ENCODE peak calls at places on chromosome 22, in five cellular contexts. R, H, U, M and N are unnamed samples.

GRCh38 chr22:33659423-33659822 is 260.9 kb downstream of the LARGE1 start:
- DNase-seq in H (no peak), M (no peak), U (no peak), R (peak), N (no peak)

GRCh38 chr22:38203090-38203810 is 1.5 kb downstream of the MAFF start:
- DNase-seq in R (peak), U (peak), M (peak), H (peak), N (peak)

GRCh38 chr22:27223317-27224177 is 566.2 kb downstream of the MIAT start:
- DNase-seq in H (no peak), M (no peak), U (no peak), R (no peak), N (no peak)

GRCh38 chr22:41050873-41051272 is 41.5 kb upstream of the EP300 start:
- DNase-seq in H (no peak), R (no peak), U (no peak), M (no peak), N (no peak)

GRCh38 chr22:27510024-27510423 is 291.5 kb downstream of the MN1 start:
- DNase-seq in U (no peak), M (no peak), R (no peak), H (no peak), N (no peak)

GRCh38 chr22:28600546-28601143 is 79.0 kb downstream of the TTC28 start:
- DNase-seq in M (no peak), U (no peak), H (peak), R (no peak), N (peak)

GRCh38 chr22:46011627-46012181 is 34.7 kb upstream of the WNT7B start:
- DNase-seq in M (no peak), U (no peak), H (peak), R (no peak), N (no peak)

GRCh38 chr22:28594784-28595324 is 84.8 kb downstream of the TTC28 start:
- DNase-seq in U (no peak), H (peak), M (no peak), R (no peak), N (peak)

GRCh38 chr22:45496451-45496941 is 6.2 kb upstream of the FBLN1 start:
- DNase-seq in R (no peak), M (no peak), U (no peak), H (peak), N (no peak)

GRCh38 chr22:35998748-35999147 is 29.9 kb downstream of the RBFOX2 start:
- DNase-seq in U (no peak), H (no peak), R (no peak), M (no peak), N (no peak)

GRCh38 chr22:47231759-47232158 is 469.3 kb downstream of the TBC1D22A start:
- DNase-seq in R (no peak), U (no peak), H (no peak), M (no peak), N (no peak)
- TF ChIP-seq POLR2AphosphoS5 in R (no peak), U (no peak), H (no peak), M (no peak), N (no peak)

GRCh38 chr22:22667966-22668880 is 23.8 kb downstream of the GGTLC2 start:
- DNase-seq in H (no peak), R (no peak), M (no peak), U (no peak), N (peak)
- H3K27ac ChIP-seq in H (no peak), R (no peak), M (no peak), U (no peak), N (no peak)

GRCh38 chr22:40044102-40044869 is 49.5 kb downstream of the FAM83F start:
- DNase-seq in U (peak), R (peak), H (peak), M (peak), N (peak)
- TF ChIP-seq POLR2AphosphoS5 in U (peak), R (peak), H (peak), M (peak), N (peak)

GRCh38 chr22:24441406-24442351 is 14.3 kb downstream of the ADORA2A start:
- DNase-seq in U (no peak), H (peak), R (no peak), M (no peak), N (no peak)

GRCh38 chr22:24440270-24440717 is 12.9 kb downstream of the ADORA2A start:
- DNase-seq in M (no peak), U (no peak), R (no peak), H (no peak), N (no peak)

GRCh38 chr22:24442352-24442744 is 14.9 kb downstream of the ADORA2A start:
- DNase-seq in U (no peak), M (no peak), R (no peak), H (peak), N (no peak)

GRCh38 chr22:24443668-24444067 is 16.3 kb downstream of the ADORA2A start:
- DNase-seq in M (no peak), R (no peak), U (no peak), H (no peak), N (no peak)

GRCh38 chr22:24440718-24441405 is 13.5 kb downstream of the ADORA2A start:
- DNase-seq in H (peak), R (no peak), U (no peak), M (no peak), N (no peak)
- H3K27ac ChIP-seq in H (peak), R (peak), U (no peak), M (no peak), N (no peak)

GRCh38 chr22:20885017-20885556 is 26.3 kb downstream of the SNAP29 start:
- DNase-seq in M (no peak), R (no peak), H (peak), U (no peak), N (no peak)
- TF ChIP-seq POLR2AphosphoS5 in M (no peak), R (no peak), H (no peak), U (no peak), N (no peak)

DNA sequence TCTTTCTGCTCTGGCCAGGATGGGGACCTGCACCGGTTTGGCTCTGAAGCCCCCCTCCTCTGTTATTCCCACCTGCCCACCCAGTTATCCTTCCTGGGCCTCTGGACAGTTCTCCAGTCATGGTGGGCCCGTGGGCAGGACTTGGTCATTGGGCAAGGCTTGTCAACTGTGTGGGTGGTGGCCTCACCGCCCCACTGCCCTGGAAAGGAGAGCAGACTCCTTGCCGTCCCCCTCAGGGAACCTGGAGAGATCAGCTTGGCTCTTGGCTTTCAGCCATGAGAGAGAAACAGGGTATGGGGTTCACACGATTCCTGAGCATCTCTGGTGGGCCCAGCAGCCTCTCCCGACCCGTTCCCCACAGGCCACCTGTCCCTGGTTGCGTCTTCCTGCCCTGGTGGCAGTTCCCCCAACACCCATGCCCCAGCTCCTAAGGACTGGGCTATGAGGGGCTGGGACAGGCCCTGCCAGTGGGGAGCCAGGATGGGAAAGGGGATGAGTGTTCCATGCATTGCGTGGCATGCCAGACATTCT is 92.3 kb downstream of the MORC2 start:
- DNase-seq in U (no peak), M (no peak), H (peak), R (no peak), N (no peak)
- H3K27ac ChIP-seq in U (no peak), M (no peak), H (peak), R (no peak), N (no peak)

GRCh38 chr22:42711895-42712837 is 8.5 kb downstream of the A4GALT start:
- DNase-seq in R (no peak), M (no peak), U (no peak), H (no peak), N (no peak)

GRCh38 chr22:42702675-42703074 is 18.0 kb downstream of the A4GALT start:
- DNase-seq in M (no peak), U (no peak), R (no peak), H (no peak), N (peak)

GRCh38 chr22:42704896-42705295 is 15.8 kb downstream of the A4GALT start:
- DNase-seq in R (no peak), U (no peak), H (no peak), M (no peak), N (peak)

GRCh38 chr22:42711281-42711731 is 9.4 kb downstream of the A4GALT start:
- DNase-seq in M (no peak), U (no peak), H (no peak), R (no peak), N (no peak)

GRCh38 chr22:42708393-42708792 is 12.3 kb downstream of the A4GALT start:
- DNase-seq in M (no peak), U (no peak), H (no peak), R (no peak), N (no peak)
- TF ChIP-seq POLR2AphosphoS5 in M (no peak), U (no peak), H (no peak), R (no peak), N (no peak)

GRCh38 chr22:44242946-44243724 is 62.4 kb downstream of the PARVG start:
- DNase-seq in M (no peak), R (no peak), H (no peak), U (peak), N (no peak)

GRCh38 chr22:44237290-44237689 is 56.6 kb downstream of the PARVG start:
- DNase-seq in R (no peak), U (no peak), H (no peak), M (no peak), N (no peak)
- H3K27ac ChIP-seq in R (no peak), U (no peak), H (no peak), M (no peak), N (no peak)

DNA sequence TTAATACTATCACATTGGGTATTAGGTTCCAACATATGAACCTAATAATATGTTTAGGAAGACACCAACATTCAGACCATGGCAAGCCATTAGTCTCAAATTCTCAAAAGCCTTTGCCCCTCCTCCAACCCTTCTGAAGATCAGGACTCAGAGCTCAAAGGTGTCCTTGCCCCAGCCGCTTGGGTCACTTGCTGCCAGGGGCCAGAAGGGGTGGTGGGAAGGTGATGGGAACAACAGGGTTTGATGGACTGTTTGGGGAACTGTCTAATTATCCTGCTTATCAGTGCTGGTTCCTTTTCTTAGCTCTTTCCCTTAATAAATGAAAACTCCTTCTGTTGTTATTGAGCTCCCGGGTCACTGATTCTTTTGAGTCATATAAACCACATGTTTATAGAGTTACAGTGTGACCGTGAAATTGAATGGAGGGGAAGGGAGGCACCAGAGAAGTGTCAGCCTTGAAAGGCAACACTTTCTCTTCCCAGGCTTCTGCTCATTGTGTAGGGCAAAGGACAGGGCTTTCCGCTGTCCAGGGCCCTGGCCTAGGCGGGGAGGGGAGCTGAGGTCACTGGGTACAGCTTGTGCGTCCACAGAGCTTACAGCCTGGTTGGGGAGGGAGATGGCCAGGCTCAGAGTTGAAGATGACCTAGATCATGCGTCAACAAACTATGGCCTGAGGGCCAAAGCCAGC is 105.1 kb downstream of the FBXO7 start:
- DNase-seq in M (no peak), H (no peak), R (no peak), U (no peak), N (no peak)
- TF ChIP-seq POLR2AphosphoS5 in M (no peak), H (no peak), R (no peak), U (no peak), N (no peak)

GRCh38 chr22:50270302-50271010 is at the start of gene MAPK11:
- DNase-seq in M (peak), H (peak), R (no peak), U (peak), N (peak)
- H3K27ac ChIP-seq in M (peak), H (peak), R (peak), U (no peak), N (no peak)